ENCODE peak calls at places on chromosomes 13 and 19, in eight cellular contexts. F is GM10248, S is NB4, U is B cell, P is AG10803, W is Calu3, B is H1, T is gastrocnemius medialis. A is an unnamed sample.

GRCh38 chr13:85223883-85224656 is 575.1 kb downstream of the SLITRK6 start:
- DNase-seq in S (no peak), B (no peak), U (no peak), F (no peak), T (no peak), P (no peak), W (no peak), A (no peak)

GRCh38 chr13:35499131-35500051 is 22.9 kb upstream of the MAB21L1 start:
- DNase-seq in W (no peak), U (no peak), S (no peak), F (no peak), T (no peak), B (no peak), P (no peak), A (no peak)

GRCh38 chr19:14479985-14480694 is 5.0 kb upstream of the PTGER1 start:
- DNase-seq in P (no peak), B (no peak), W (peak), F (peak), T (no peak), S (peak), U (peak), A (peak)

GRCh38 chr13:50080856-50081105 is 65.5 kb downstream of the KCNRG start:
- DNase-seq in T (no peak), P (no peak), S (no peak), W (no peak), U (no peak), B (no peak), F (no peak), A (no peak)

GRCh38 chr13:32391101-32391620 is 36.8 kb downstream of the N4BP2L1 start:
- DNase-seq in P (no peak), B (no peak), F (no peak), U (no peak), T (no peak), W (no peak), S (peak), A (no peak)

GRCh38 chr13:20703785-20704458 is 423 bp downstream of the IL17D start:
- DNase-seq in S (peak), W (peak), P (peak), F (peak), U (peak), T (no peak), B (no peak), A (peak)

GRCh38 chr19:5452594-5453565 is 2.3 kb upstream of the ZNRF4 start:
- DNase-seq in W (peak), U (no peak), P (peak), B (no peak), S (peak), F (no peak), T (no peak), A (peak)

GRCh38 chr19:3723883-3724282 is 15.7 kb downstream of the TJP3 start:
- DNase-seq in W (no peak), B (no peak), T (no peak), F (no peak), P (no peak), S (no peak), U (peak), A (no peak)

GRCh38 chr19:4506449-4507149 is 11.7 kb downstream of the PLIN4 start:
- DNase-seq in B (no peak), S (peak), T (no peak), W (no peak), U (no peak), F (no peak), P (peak), A (peak)

GRCh38 chr19:49932731-49933131 is 3.4 kb upstream of the NUP62 start:
- DNase-seq in U (peak), W (no peak), F (no peak), P (no peak), B (no peak), T (no peak), S (no peak), A (peak)

GRCh38 chr19:6802336-6803035 is 30.0 kb downstream of the VAV1 start:
- DNase-seq in P (no peak), B (no peak), S (peak), W (no peak), U (peak), F (peak), T (peak), A (peak)

GRCh38 chr13:36709136-36709895 is 35.5 kb downstream of the SERTM1 start:
- DNase-seq in T (no peak), B (no peak), W (no peak), U (no peak), P (no peak), S (no peak), F (no peak), A (no peak)

GRCh38 chr13:90968510-90968909 is 379.0 kb upstream of the MIR17HG start:
- DNase-seq in F (no peak), U (no peak), S (peak), B (peak), W (peak), P (no peak), T (no peak), A (peak)

GRCh38 chr13:89401209-89401810 is 1730.1 kb downstream of the SLITRK5 start:
- DNase-seq in W (no peak), F (no peak), U (no peak), P (peak), S (peak), T (no peak), B (no peak), A (no peak)

GRCh38 chr13:76764916-76765315 is 121.3 kb downstream of the KCTD12 start:
- DNase-seq in W (no peak), B (no peak), T (no peak), F (no peak), U (no peak), P (no peak), S (no peak), A (no peak)

GRCh38 chr13:31124225-31124624 is 37.5 kb downstream of the HSPH1 start:
- DNase-seq in B (no peak), S (no peak), W (no peak), F (no peak), T (no peak), U (no peak), P (no peak), A (no peak)

GRCh38 chr13:20873348-20873747 is 29.2 kb downstream of the XPO4 start:
- DNase-seq in W (no peak), S (no peak), U (no peak), B (no peak), P (peak), T (no peak), F (no peak), A (no peak)

GRCh38 chr19:54535601-54536000 is 33.0 kb downstream of the LAIR2 start:
- DNase-seq in P (no peak), T (no peak), B (no peak), W (no peak), F (no peak), S (no peak), U (no peak), A (no peak)

GRCh38 chr13:113897161-113897560 is 33.3 kb upstream of the GAS6 start:
- DNase-seq in W (no peak), B (no peak), T (no peak), U (no peak), S (no peak), P (peak), F (no peak), A (no peak)

GRCh38 chr13:22012676-22013075 is 341.8 kb downstream of the FGF9 start:
- DNase-seq in U (no peak), F (no peak), S (no peak), P (no peak), T (no peak), W (no peak), B (no peak), A (no peak)

GRCh38 chr19:6239401-6239844 is 40.4 kb downstream of the MLLT1 start:
- DNase-seq in T (peak), P (peak), F (no peak), S (no peak), B (no peak), W (peak), U (no peak), A (peak)

GRCh38 chr19:35557539-35558399 is 5.7 kb downstream of the ATP4A start:
- DNase-seq in T (no peak), B (peak), U (peak), P (peak), W (peak), S (no peak), F (peak), A (peak)

GRCh38 chr19:27793128-27793643 is 1419.8 kb downstream of the UQCRFS1 start:
- DNase-seq in B (peak), P (peak), S (peak), F (peak), W (peak), T (peak), U (peak), A (peak)

GRCh38 chr19:51690359-51691121 is 2.6 kb upstream of the SPACA6 start:
- DNase-seq in P (peak), B (no peak), S (peak), F (peak), T (no peak), W (peak), U (peak), A (peak)

GRCh38 chr19:54424660-54425381 is 9.6 kb downstream of the TTYH1 start:
- DNase-seq in S (no peak), T (no peak), U (no peak), B (no peak), P (no peak), F (no peak), W (no peak), A (no peak)

GRCh38 chr19:10812196-10812595 is 23.8 kb downstream of the TMED1 start:
- DNase-seq in S (peak), F (no peak), W (no peak), T (no peak), B (no peak), U (no peak), P (no peak), A (no peak)

GRCh38 chr19:10537668-10538067 is 6.0 kb upstream of the ATG4D start:
- DNase-seq in F (no peak), T (no peak), W (no peak), S (no peak), B (no peak), U (no peak), P (no peak), A (no peak)

GRCh38 chr19:6032827-6033226 is 54.9 kb upstream of the RANBP3 start:
- DNase-seq in F (no peak), B (no peak), S (no peak), T (no peak), W (no peak), U (no peak), P (no peak), A (no peak)

GRCh38 chr19:44710483-44710882 is 11.5 kb downstream of the CEACAM16 start:
- DNase-seq in F (no peak), U (no peak), W (no peak), T (no peak), S (no peak), B (no peak), P (no peak), A (no peak)

GRCh38 chr19:15587663-15588062 is 27.4 kb upstream of the CYP4F8 start:
- DNase-seq in U (no peak), T (no peak), P (no peak), B (no peak), F (no peak), W (no peak), S (peak), A (no peak)

GRCh38 chr19:18856385-18857126 is 24.8 kb downstream of the UPF1 start:
- DNase-seq in B (no peak), U (no peak), P (peak), W (no peak), S (peak), T (no peak), F (no peak), A (no peak)

GRCh38 chr19:49331616-49332055 is 3.6 kb upstream of the CD37 start:
- DNase-seq in U (no peak), S (peak), F (peak), P (peak), T (no peak), W (peak), B (no peak), A (peak)

GRCh38 chr13:36841411-36841810 is 22.4 kb downstream of the RFXAP start:
- DNase-seq in P (no peak), S (no peak), F (no peak), U (no peak), W (peak), B (no peak), T (no peak), A (no peak)

GRCh38 chr19:6475321-6476108 is 6.1 kb downstream of the DENND1C start:
- DNase-seq in P (no peak), S (no peak), F (no peak), U (peak), W (no peak), T (no peak), B (no peak), A (no peak)

GRCh38 chr19:6718741-6719539 is 1.5 kb downstream of the C3 start:
- DNase-seq in U (peak), P (peak), W (peak), F (peak), T (no peak), S (peak), B (no peak), A (peak)

GRCh38 chr13:93889430-93889829 is 590.1 kb downstream of the DCT start:
- DNase-seq in P (no peak), T (no peak), S (no peak), F (no peak), W (no peak), U (no peak), B (no peak), A (no peak)

GRCh38 chr19:58561373-58562125 is 3.1 kb upstream of the UBE2M start:
- DNase-seq in T (no peak), U (peak), W (no peak), F (no peak), B (no peak), S (no peak), P (no peak), A (no peak)

GRCh38 chr13:103952183-103952582 is 886.0 kb upstream of the SLC10A2 start:
- DNase-seq in F (no peak), W (no peak), B (no peak), P (no peak), S (no peak), U (no peak), T (no peak), A (no peak)

GRCh38 chr19:7926021-7926726 is at the start of gene CTXN1:
- DNase-seq in S (peak), T (no peak), P (peak), F (peak), U (peak), B (no peak), W (peak), A (peak)
- TF ChIP-seq CTCF in S (no peak), T (no peak), P (peak), F (no peak), U (no peak), B (no peak), W (no peak), A (no peak)

GRCh38 chr13:107209811-107210210 is 641.9 kb upstream of the ARGLU1 start:
- DNase-seq in B (no peak), W (no peak), P (peak), F (no peak), S (no peak), U (no peak), T (no peak), A (no peak)

GRCh38 chr13:107202371-107203023 is 634.6 kb upstream of the ARGLU1 start:
- DNase-seq in W (peak), P (peak), B (no peak), S (no peak), F (no peak), U (no peak), T (no peak), A (no peak)

GRCh38 chr13:107203146-107203847 is 635.4 kb upstream of the ARGLU1 start:
- DNase-seq in U (no peak), P (peak), S (peak), F (peak), W (peak), B (peak), T (no peak), A (no peak)

GRCh38 chr13:107208889-107209288 is 641.0 kb upstream of the ARGLU1 start:
- DNase-seq in U (no peak), B (no peak), W (no peak), F (no peak), S (no peak), P (no peak), T (no peak), A (no peak)

GRCh38 chr13:107205318-107206112 is 637.6 kb upstream of the ARGLU1 start:
- DNase-seq in F (peak), T (no peak), B (peak), U (peak), S (peak), P (peak), W (peak), A (peak)
- TF ChIP-seq CTCF in F (peak), T (peak), B (peak), U (peak), S (peak), P (peak), W (peak), A (peak)

DNA sequence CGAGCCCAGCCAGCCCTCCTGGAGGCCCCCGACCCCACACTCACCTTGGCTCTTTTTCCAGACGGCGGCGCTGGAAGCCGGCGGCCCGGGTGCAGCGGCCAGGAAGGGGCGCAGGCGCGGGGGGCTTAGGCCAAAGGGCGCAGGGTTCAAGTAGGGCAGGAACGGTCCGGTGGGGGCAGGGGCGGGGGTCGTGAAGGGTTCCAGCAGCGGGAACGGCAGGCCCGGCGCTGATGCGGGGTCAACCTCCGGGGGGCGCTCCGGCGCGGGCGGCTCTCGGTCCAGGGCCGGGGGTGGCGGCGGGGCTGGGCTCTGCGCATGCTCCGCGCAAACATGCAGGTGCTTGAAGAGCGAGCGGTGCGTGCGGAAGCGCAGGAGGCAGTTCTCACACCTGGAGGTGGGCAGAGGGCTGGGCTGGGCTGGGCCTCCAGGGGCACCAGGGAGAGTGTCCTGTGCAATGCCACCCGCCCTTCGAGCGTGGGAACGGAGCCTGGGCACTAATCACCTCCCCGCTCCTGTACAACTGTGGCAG is 2.3 kb downstream of the ZNF414 start:
- DNase-seq in F (no peak), T (no peak), P (no peak), W (no peak), S (no peak), B (no peak), U (no peak), A (no peak)
- TF ChIP-seq CTCF in F (no peak), T (no peak), P (no peak), W (no peak), S (no peak), B (peak), U (no peak), A (no peak)

GRCh38 chr19:1105873-1106840 is 2.4 kb downstream of the GPX4 start:
- DNase-seq in F (no peak), T (no peak), W (no peak), B (no peak), U (no peak), P (peak), S (no peak), A (no peak)

GRCh38 chr19:1108291-1109031 is 4.7 kb downstream of the GPX4 start:
- DNase-seq in S (no peak), F (no peak), W (no peak), P (no peak), T (no peak), U (no peak), B (no peak), A (no peak)

GRCh38 chr19:1107655-1108261 is 4.0 kb downstream of the GPX4 start:
- DNase-seq in P (no peak), F (no peak), S (no peak), B (no peak), T (no peak), W (no peak), U (no peak), A (no peak)

GRCh38 chr19:1105217-1105872 is 1.6 kb downstream of the GPX4 start:
- DNase-seq in F (no peak), B (no peak), P (peak), W (no peak), U (no peak), S (no peak), T (no peak), A (no peak)

GRCh38 chr19:1106841-1107654 is 3.3 kb downstream of the GPX4 start:
- DNase-seq in B (no peak), W (peak), U (no peak), F (no peak), S (peak), T (no peak), P (peak), A (no peak)
- TF ChIP-seq CTCF in B (peak), W (no peak), U (no peak), F (peak), S (no peak), T (no peak), P (peak), A (no peak)

DNA sequence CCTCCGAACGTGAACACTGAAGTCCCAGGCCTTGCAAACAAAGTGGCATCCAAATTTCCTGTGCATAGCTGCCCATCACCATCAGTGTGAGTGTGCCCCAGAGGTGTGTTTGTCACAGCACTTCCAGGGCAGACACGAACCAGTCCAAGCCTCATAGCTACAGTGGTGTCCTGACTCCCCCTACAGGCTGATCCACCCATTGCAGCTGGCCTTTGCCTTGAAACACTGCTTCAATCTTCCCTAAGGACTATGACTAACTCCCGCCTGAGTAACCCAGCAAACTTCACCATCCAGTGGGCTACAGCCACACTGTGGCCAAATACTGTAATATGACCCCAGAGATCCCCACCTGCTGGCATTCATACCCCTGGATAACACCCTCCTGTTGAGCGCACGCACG is 3.9 kb downstream of the ZNF266 start:
- DNase-seq in U (no peak), T (no peak), W (no peak), P (no peak), S (peak), F (no peak), B (peak), A (peak)
- TF ChIP-seq CTCF in U (peak), T (no peak), W (no peak), P (peak), S (peak), F (peak), B (peak), A (peak)

GRCh38 chr13:105202384-105202783 is 1333.1 kb downstream of the EFNB2 start:
- DNase-seq in B (no peak), W (no peak), P (no peak), F (no peak), U (no peak), S (peak), T (no peak), A (no peak)

GRCh38 chr13:105213512-105213911 is 1322.0 kb downstream of the EFNB2 start:
- DNase-seq in T (no peak), W (no peak), S (peak), U (no peak), P (no peak), F (no peak), B (no peak), A (peak)

GRCh38 chr13:105207586-105208293 is 1327.7 kb downstream of the EFNB2 start:
- DNase-seq in P (no peak), W (no peak), U (no peak), F (no peak), S (no peak), B (no peak), T (no peak), A (no peak)
- TF ChIP-seq CTCF in P (no peak), W (no peak), U (no peak), F (no peak), S (no peak), B (no peak), T (no peak), A (no peak)

DNA sequence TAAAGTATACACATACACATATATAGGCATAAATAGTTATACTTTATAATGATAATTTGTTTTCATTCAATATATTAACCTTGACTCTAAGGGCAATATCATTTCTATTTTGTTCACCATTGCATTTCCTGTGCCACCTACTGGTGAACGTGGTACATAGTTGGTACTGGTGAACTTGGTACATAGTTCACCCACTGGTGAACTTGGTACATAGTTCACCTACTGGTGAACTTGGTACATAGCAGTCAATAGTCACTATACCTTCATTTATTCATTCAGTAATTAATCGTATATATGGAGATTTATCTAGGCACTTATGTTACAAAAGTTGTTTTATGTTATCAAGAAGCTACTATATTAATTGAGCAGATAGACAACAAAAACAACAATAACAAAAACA is 172.6 kb upstream of the ATXN8OS start:
- DNase-seq in T (no peak), F (no peak), S (peak), B (no peak), P (no peak), U (no peak), W (no peak), A (peak)
- TF ChIP-seq CTCF in T (no peak), F (no peak), S (peak), B (no peak), P (no peak), U (no peak), W (no peak), A (no peak)